ENCODE peak calls at places on chromosomes 16 and 17, in four cellular contexts. O is lower lobe of right lung, R is midbrain, C is hepatic stellate cell. H is an unnamed sample.

GRCh38 chr17:2120550-2121335 is 65.8 kb downstream of the HIC1 start:
- DNase-seq in O (no peak), R (no peak), C (no peak), H (no peak)

GRCh38 chr17:50532452-50533024 is at the start of gene EPN3:
- DNase-seq in O (peak), R (no peak), C (no peak), H (no peak)

GRCh38 chr16:66569131-66569530 is 2.9 kb downstream of the CMTM1 start:
- DNase-seq in O (no peak), R (no peak), C (no peak), H (no peak)

GRCh38 chr17:45409659-45410076 is 23.0 kb downstream of the ARHGAP27 start:
- DNase-seq in O (no peak), R (no peak), C (no peak), H (no peak)

GRCh38 chr16:11258553-11259287 is 2.7 kb upstream of the SOCS1 start:
- DNase-seq in O (peak), R (peak), C (peak), H (peak)

GRCh38 chr16:65445313-65446260 is 323.7 kb upstream of the CDH11 start:
- DNase-seq in O (no peak), R (no peak), C (no peak), H (no peak)

GRCh38 chr17:42120161-42121065 is 754 bp downstream of the KAT2A start:
- DNase-seq in O (no peak), R (no peak), C (no peak), H (no peak)

GRCh38 chr16:71368958-71369357 is 10.4 kb downstream of the CALB2 start:
- DNase-seq in O (no peak), R (no peak), C (no peak), H (no peak)

GRCh38 chr16:2163211-2163881 is 7.8 kb downstream of the TRAF7 start:
- DNase-seq in O (no peak), R (no peak), C (no peak), H (no peak)

GRCh38 chr16:58128181-58128631 is 975 bp downstream of the CFAP20 start:
- DNase-seq in O (no peak), R (peak), C (no peak), H (no peak)

GRCh38 chr17:76132574-76133338 is 8.3 kb downstream of the FOXJ1 start:
- DNase-seq in O (peak), R (no peak), C (no peak), H (no peak)

GRCh38 chr16:85231959-85232358 is 119.7 kb upstream of the CIBAR2 start:
- DNase-seq in O (no peak), R (no peak), C (peak), H (no peak)